ENCODE peak calls at places on chromosome 3, in seven cellular contexts. One of them, this sample, is unnamed.

GRCh38 chr3:71069797-71070196 is 513.7 kb downstream of the FOXP1 start:
- DNase-seq in AG04449: no peak
- DNase-seq in naive thymus-derived CD4-positive, alpha-beta T cell: peak
- DNase-seq in fibroblast of the aortic adventitia: peak
- DNase-seq in GM06990: no peak
- DNase-seq in NT2/D1: no peak
- DNase-seq in HL-60: no peak
- DNase-seq in this sample: peak

GRCh38 chr3:194075802-194076460 is 60.0 kb upstream of the HES1 start:
- DNase-seq in GM06990: no peak
- DNase-seq in fibroblast of the aortic adventitia: no peak
- DNase-seq in naive thymus-derived CD4-positive, alpha-beta T cell: no peak
- DNase-seq in AG04449: no peak
- DNase-seq in HL-60: no peak
- DNase-seq in NT2/D1: no peak
- DNase-seq in this sample: no peak

GRCh38 chr3:53705774-53706173 is 140.4 kb downstream of the CHDH start:
- DNase-seq in GM06990: no peak
- DNase-seq in fibroblast of the aortic adventitia: no peak
- DNase-seq in HL-60: no peak
- DNase-seq in NT2/D1: no peak
- DNase-seq in AG04449: no peak
- DNase-seq in naive thymus-derived CD4-positive, alpha-beta T cell: no peak
- DNase-seq in this sample: no peak

GRCh38 chr3:156685752-156686151 is 11.4 kb downstream of the TIPARP start:
- DNase-seq in HL-60: no peak
- DNase-seq in GM06990: no peak
- DNase-seq in AG04449: no peak
- DNase-seq in fibroblast of the aortic adventitia: no peak
- DNase-seq in NT2/D1: no peak
- DNase-seq in naive thymus-derived CD4-positive, alpha-beta T cell: no peak
- DNase-seq in this sample: no peak

GRCh38 chr3:183193762-183194701 is 31.5 kb upstream of the LAMP3 start:
- DNase-seq in naive thymus-derived CD4-positive, alpha-beta T cell: no peak
- DNase-seq in AG04449: no peak
- DNase-seq in GM06990: no peak
- DNase-seq in fibroblast of the aortic adventitia: no peak
- DNase-seq in NT2/D1: no peak
- DNase-seq in HL-60: no peak
- DNase-seq in this sample: no peak

GRCh38 chr3:73432021-73432722 is 192.6 kb downstream of the PDZRN3 start:
- DNase-seq in HL-60: no peak
- DNase-seq in GM06990: peak
- DNase-seq in NT2/D1: peak
- DNase-seq in fibroblast of the aortic adventitia: peak
- DNase-seq in AG04449: no peak
- DNase-seq in naive thymus-derived CD4-positive, alpha-beta T cell: no peak
- DNase-seq in this sample: peak

GRCh38 chr3:166123088-166123487 is 285.9 kb upstream of the BCHE start:
- DNase-seq in fibroblast of the aortic adventitia: no peak
- DNase-seq in GM06990: no peak
- DNase-seq in naive thymus-derived CD4-positive, alpha-beta T cell: no peak
- DNase-seq in NT2/D1: no peak
- DNase-seq in AG04449: no peak
- DNase-seq in HL-60: no peak
- DNase-seq in this sample: no peak

GRCh38 chr3:58577269-58577821 is at the start of gene FAM107A:
- DNase-seq in GM06990: no peak
- DNase-seq in fibroblast of the aortic adventitia: peak
- DNase-seq in HL-60: no peak
- DNase-seq in naive thymus-derived CD4-positive, alpha-beta T cell: no peak
- DNase-seq in NT2/D1: no peak
- DNase-seq in AG04449: no peak
- DNase-seq in this sample: peak

GRCh38 chr3:60048447-60048848 is 998.6 kb upstream of the CFAP20DC start:
- DNase-seq in NT2/D1: no peak
- DNase-seq in fibroblast of the aortic adventitia: no peak
- DNase-seq in HL-60: no peak
- DNase-seq in AG04449: no peak
- DNase-seq in naive thymus-derived CD4-positive, alpha-beta T cell: peak
- DNase-seq in GM06990: no peak
- DNase-seq in this sample: no peak

GRCh38 chr3:171446801-171447578 is 13.2 kb downstream of the TNIK start:
- DNase-seq in GM06990: no peak
- DNase-seq in naive thymus-derived CD4-positive, alpha-beta T cell: no peak
- DNase-seq in NT2/D1: no peak
- DNase-seq in HL-60: no peak
- DNase-seq in AG04449: peak
- DNase-seq in fibroblast of the aortic adventitia: peak
- DNase-seq in this sample: peak
- H3K4me3 ChIP-seq in GM06990: no peak
- H3K4me3 ChIP-seq in naive thymus-derived CD4-positive, alpha-beta T cell: no peak
- H3K4me3 ChIP-seq in NT2/D1: no peak
- H3K4me3 ChIP-seq in HL-60: no peak
- H3K4me3 ChIP-seq in AG04449: no peak
- H3K4me3 ChIP-seq in fibroblast of the aortic adventitia: no peak
- H3K4me3 ChIP-seq in this sample: no peak

GRCh38 chr3:150588027-150588830 is 14.9 kb upstream of the SELENOT start:
- DNase-seq in fibroblast of the aortic adventitia: no peak
- DNase-seq in AG04449: no peak
- DNase-seq in HL-60: no peak
- DNase-seq in NT2/D1: no peak
- DNase-seq in GM06990: no peak
- DNase-seq in naive thymus-derived CD4-positive, alpha-beta T cell: no peak
- DNase-seq in this sample: no peak
- H3K4me3 ChIP-seq in fibroblast of the aortic adventitia: no peak
- H3K4me3 ChIP-seq in AG04449: no peak
- H3K4me3 ChIP-seq in HL-60: no peak
- H3K4me3 ChIP-seq in NT2/D1: no peak
- H3K4me3 ChIP-seq in GM06990: no peak
- H3K4me3 ChIP-seq in naive thymus-derived CD4-positive, alpha-beta T cell: no peak
- H3K4me3 ChIP-seq in this sample: no peak

GRCh38 chr3:129597792-129598381 is 8.6 kb downstream of the PLXND1 start:
- DNase-seq in fibroblast of the aortic adventitia: peak
- DNase-seq in naive thymus-derived CD4-positive, alpha-beta T cell: no peak
- DNase-seq in GM06990: no peak
- DNase-seq in HL-60: no peak
- DNase-seq in AG04449: no peak
- DNase-seq in NT2/D1: peak
- DNase-seq in this sample: peak
- H3K4me3 ChIP-seq in fibroblast of the aortic adventitia: no peak
- H3K4me3 ChIP-seq in naive thymus-derived CD4-positive, alpha-beta T cell: no peak
- H3K4me3 ChIP-seq in GM06990: no peak
- H3K4me3 ChIP-seq in HL-60: no peak
- H3K4me3 ChIP-seq in AG04449: no peak
- H3K4me3 ChIP-seq in NT2/D1: no peak
- H3K4me3 ChIP-seq in this sample: no peak

GRCh38 chr3:127825764-127826163 is 3.4 kb upstream of the MGLL start:
- DNase-seq in NT2/D1: no peak
- DNase-seq in HL-60: no peak
- DNase-seq in naive thymus-derived CD4-positive, alpha-beta T cell: no peak
- DNase-seq in AG04449: no peak
- DNase-seq in GM06990: no peak
- DNase-seq in fibroblast of the aortic adventitia: peak
- DNase-seq in this sample: no peak

GRCh38 chr3:127824151-127824825 is 2.0 kb upstream of the MGLL start:
- DNase-seq in naive thymus-derived CD4-positive, alpha-beta T cell: no peak
- DNase-seq in HL-60: no peak
- DNase-seq in AG04449: no peak
- DNase-seq in GM06990: no peak
- DNase-seq in NT2/D1: no peak
- DNase-seq in fibroblast of the aortic adventitia: no peak
- DNase-seq in this sample: no peak

GRCh38 chr3:127822166-127822835 is at the start of gene MGLL:
- DNase-seq in NT2/D1: no peak
- DNase-seq in GM06990: no peak
- DNase-seq in AG04449: no peak
- DNase-seq in fibroblast of the aortic adventitia: peak
- DNase-seq in HL-60: no peak
- DNase-seq in naive thymus-derived CD4-positive, alpha-beta T cell: no peak
- DNase-seq in this sample: peak

GRCh38 chr3:127822836-127823589 is 698 bp upstream of the MGLL start:
- DNase-seq in HL-60: no peak
- DNase-seq in AG04449: no peak
- DNase-seq in NT2/D1: no peak
- DNase-seq in GM06990: peak
- DNase-seq in fibroblast of the aortic adventitia: peak
- DNase-seq in naive thymus-derived CD4-positive, alpha-beta T cell: no peak
- DNase-seq in this sample: no peak

DNA sequence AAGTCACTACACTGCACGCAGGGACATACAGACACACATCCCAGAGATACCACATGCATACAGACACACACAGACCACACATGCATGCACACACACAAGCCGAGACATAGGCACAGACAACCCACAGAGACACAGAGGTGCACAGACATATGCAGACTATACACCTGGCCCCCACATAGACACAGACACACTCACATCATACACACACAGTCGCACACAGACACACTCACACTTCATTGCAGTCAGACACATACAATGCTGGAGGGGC is 1.2 kb upstream of the MGLL start:
- DNase-seq in fibroblast of the aortic adventitia: no peak
- DNase-seq in GM06990: no peak
- DNase-seq in NT2/D1: no peak
- DNase-seq in HL-60: no peak
- DNase-seq in AG04449: no peak
- DNase-seq in naive thymus-derived CD4-positive, alpha-beta T cell: no peak
- DNase-seq in this sample: peak
- H3K4me3 ChIP-seq in fibroblast of the aortic adventitia: peak
- H3K4me3 ChIP-seq in GM06990: peak
- H3K4me3 ChIP-seq in NT2/D1: peak
- H3K4me3 ChIP-seq in HL-60: peak
- H3K4me3 ChIP-seq in AG04449: peak
- H3K4me3 ChIP-seq in naive thymus-derived CD4-positive, alpha-beta T cell: no peak
- H3K4me3 ChIP-seq in this sample: peak

GRCh38 chr3:87270908-87271727 is 5.3 kb downstream of the POU1F1 start:
- DNase-seq in fibroblast of the aortic adventitia: no peak
- DNase-seq in HL-60: no peak
- DNase-seq in naive thymus-derived CD4-positive, alpha-beta T cell: no peak
- DNase-seq in GM06990: no peak
- DNase-seq in AG04449: no peak
- DNase-seq in NT2/D1: no peak
- DNase-seq in this sample: peak

GRCh38 chr3:87272718-87273337 is 3.6 kb downstream of the POU1F1 start:
- DNase-seq in fibroblast of the aortic adventitia: no peak
- DNase-seq in naive thymus-derived CD4-positive, alpha-beta T cell: no peak
- DNase-seq in HL-60: no peak
- DNase-seq in NT2/D1: no peak
- DNase-seq in AG04449: no peak
- DNase-seq in GM06990: peak
- DNase-seq in this sample: no peak

GRCh38 chr3:87276484-87276883 is at the start of gene POU1F1:
- DNase-seq in NT2/D1: no peak
- DNase-seq in GM06990: no peak
- DNase-seq in fibroblast of the aortic adventitia: no peak
- DNase-seq in HL-60: no peak
- DNase-seq in AG04449: no peak
- DNase-seq in naive thymus-derived CD4-positive, alpha-beta T cell: no peak
- DNase-seq in this sample: no peak
- H3K4me3 ChIP-seq in NT2/D1: no peak
- H3K4me3 ChIP-seq in GM06990: no peak
- H3K4me3 ChIP-seq in fibroblast of the aortic adventitia: no peak
- H3K4me3 ChIP-seq in HL-60: no peak
- H3K4me3 ChIP-seq in AG04449: no peak
- H3K4me3 ChIP-seq in naive thymus-derived CD4-positive, alpha-beta T cell: no peak
- H3K4me3 ChIP-seq in this sample: no peak

DNA sequence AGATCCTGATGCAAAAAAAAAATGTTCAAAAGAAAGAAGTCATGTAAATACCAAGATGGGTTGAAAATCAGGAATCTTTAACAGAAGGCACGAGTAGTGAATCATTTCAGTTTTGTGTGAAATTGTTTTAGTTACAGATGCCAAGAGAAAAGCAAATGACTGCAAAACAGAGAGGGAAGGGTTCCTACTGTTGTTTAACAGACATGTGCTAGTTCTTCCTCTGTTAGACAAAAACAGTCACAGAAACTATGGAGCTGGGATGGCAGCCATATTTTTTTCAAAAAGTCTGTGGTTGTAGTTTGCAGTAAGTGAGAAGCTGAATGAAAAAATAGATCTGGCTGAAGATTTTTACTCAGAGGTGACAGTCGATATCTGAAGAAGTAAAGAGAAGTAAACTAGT is 511.9 kb downstream of the ZIC1 start:
- DNase-seq in fibroblast of the aortic adventitia: peak
- DNase-seq in GM06990: no peak
- DNase-seq in AG04449: peak
- DNase-seq in NT2/D1: no peak
- DNase-seq in naive thymus-derived CD4-positive, alpha-beta T cell: no peak
- DNase-seq in HL-60: no peak
- DNase-seq in this sample: no peak
- H3K4me3 ChIP-seq in fibroblast of the aortic adventitia: no peak
- H3K4me3 ChIP-seq in GM06990: no peak
- H3K4me3 ChIP-seq in AG04449: no peak
- H3K4me3 ChIP-seq in NT2/D1: no peak
- H3K4me3 ChIP-seq in naive thymus-derived CD4-positive, alpha-beta T cell: no peak
- H3K4me3 ChIP-seq in HL-60: no peak
- H3K4me3 ChIP-seq in this sample: no peak

DNA sequence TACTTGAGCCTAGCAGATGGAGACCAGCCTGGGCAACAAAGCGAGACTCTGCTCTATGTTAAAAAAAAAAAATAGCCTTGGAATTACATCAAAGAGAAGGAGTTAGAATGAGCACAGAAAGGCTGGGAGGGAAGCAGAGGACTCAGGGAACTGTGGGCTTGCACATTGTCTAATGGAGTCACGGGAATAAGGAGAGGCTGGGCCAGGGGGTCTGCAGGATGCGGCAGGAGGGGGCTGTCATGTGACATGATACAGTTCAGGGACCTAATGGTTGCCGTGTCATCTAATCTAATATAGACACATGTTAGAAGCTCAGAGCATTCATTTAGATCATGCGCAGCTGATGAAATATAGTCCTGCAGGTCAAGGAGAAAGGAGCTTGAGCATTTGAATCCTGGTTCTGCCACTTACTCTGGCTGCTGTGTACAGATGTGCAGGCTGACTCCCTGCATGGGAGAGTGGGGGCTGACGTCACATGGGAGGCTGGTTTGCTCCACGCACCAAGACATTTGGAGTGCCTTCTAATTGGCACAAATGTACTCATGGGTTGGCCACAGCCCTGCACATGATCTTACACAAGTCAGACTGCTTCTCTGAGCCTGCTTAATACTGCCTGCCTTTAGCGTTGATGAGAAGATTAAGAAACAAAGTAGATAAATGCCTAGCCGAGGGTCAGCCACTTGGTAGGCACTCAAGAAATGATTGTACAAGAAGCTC is 32.7 kb downstream of the GRK7 start:
- DNase-seq in fibroblast of the aortic adventitia: peak
- DNase-seq in AG04449: no peak
- DNase-seq in NT2/D1: no peak
- DNase-seq in naive thymus-derived CD4-positive, alpha-beta T cell: no peak
- DNase-seq in GM06990: no peak
- DNase-seq in HL-60: peak
- DNase-seq in this sample: no peak
- H3K4me3 ChIP-seq in fibroblast of the aortic adventitia: no peak
- H3K4me3 ChIP-seq in AG04449: no peak
- H3K4me3 ChIP-seq in NT2/D1: no peak
- H3K4me3 ChIP-seq in naive thymus-derived CD4-positive, alpha-beta T cell: peak
- H3K4me3 ChIP-seq in GM06990: no peak
- H3K4me3 ChIP-seq in HL-60: no peak
- H3K4me3 ChIP-seq in this sample: no peak